ENCODE peak calls at places on chromosomes 13 and 19, in five cellular contexts. T, W, O, M and X are unnamed samples.

GRCh38 chr13:111317571-111318360 is 2.7 kb upstream of the TEX29 start:
- DNase-seq in T (no peak), W (no peak), O (no peak), M (no peak), X (no peak)

GRCh38 chr13:26996965-26997752 is 174.5 kb downstream of the USP12 start:
- DNase-seq in T (peak), W (peak), O (no peak), M (no peak), X (no peak)

GRCh38 chr13:53382008-53382407 is 353.4 kb downstream of the OLFM4 start:
- DNase-seq in T (no peak), W (no peak), O (no peak), M (no peak), X (no peak)

GRCh38 chr13:36154567-36155231 is 23.5 kb upstream of the DCLK1 start:
- DNase-seq in T (peak), W (no peak), O (no peak), M (no peak), X (no peak)

GRCh38 chr13:27997904-27998522 is 9.5 kb upstream of the URAD start:
- DNase-seq in T (peak), W (peak), O (peak), M (peak), X (peak)

GRCh38 chr19:17107546-17108452 is 32.2 kb downstream of the MYO9B start:
- DNase-seq in T (peak), W (no peak), O (peak), M (peak), X (peak)

GRCh38 chr13:94595006-94595942 is 678 bp downstream of the TGDS start:
- DNase-seq in T (no peak), W (peak), O (peak), M (peak), X (no peak)

GRCh38 chr13:33454844-33455256 is 169.3 kb upstream of the STARD13 start:
- DNase-seq in T (no peak), W (no peak), O (no peak), M (no peak), X (no peak)

GRCh38 chr13:35884211-35884610 is 247.0 kb downstream of the DCLK1 start:
- DNase-seq in T (no peak), W (no peak), O (no peak), M (no peak), X (no peak)

GRCh38 chr13:38024431-38024830 is 154.9 kb upstream of the TRPC4 start:
- DNase-seq in T (no peak), W (no peak), O (no peak), M (no peak), X (no peak)

GRCh38 chr13:110642291-110642981 is 27.1 kb downstream of the NAXD start:
- DNase-seq in T (no peak), W (no peak), O (no peak), M (no peak), X (no peak)

GRCh38 chr19:40412866-40413265 is 312 bp downstream of the PRX start:
- DNase-seq in T (no peak), W (no peak), O (no peak), M (no peak), X (no peak)

GRCh38 chr13:25988655-25989054 is 63.2 kb downstream of the SHISA2 start:
- DNase-seq in T (no peak), W (no peak), O (no peak), M (no peak), X (no peak)

GRCh38 chr13:41580345-41580744 is 123.0 kb downstream of the RGCC start:
- DNase-seq in T (no peak), W (no peak), O (no peak), M (no peak), X (no peak)

GRCh38 chr19:52307275-52307674 is 10.3 kb downstream of the ZNF480 start:
- DNase-seq in T (no peak), W (peak), O (no peak), M (no peak), X (no peak)

GRCh38 chr13:99496322-99497142 is 4.7 kb upstream of the TM9SF2 start:
- DNase-seq in T (peak), W (peak), O (peak), M (peak), X (peak)

GRCh38 chr13:78604782-78605611 is 1.6 kb upstream of the POU4F1 start:
- DNase-seq in T (no peak), W (peak), O (no peak), M (no peak), X (no peak)

GRCh38 chr13:27383104-27383921 is 41.1 kb upstream of the GTF3A start:
- DNase-seq in T (no peak), W (no peak), O (no peak), M (no peak), X (no peak)

GRCh38 chr13:47904239-47904638 is 96.8 kb downstream of the SUCLA2 start:
- DNase-seq in T (no peak), W (peak), O (no peak), M (no peak), X (no peak)

GRCh38 chr13:49935171-49936084 is 712 bp downstream of the SPRYD7 start:
- DNase-seq in T (peak), W (no peak), O (no peak), M (peak), X (peak)

GRCh38 chr19:6800991-6801396 is 28.5 kb downstream of the VAV1 start:
- DNase-seq in T (no peak), W (no peak), O (no peak), M (no peak), X (peak)

GRCh38 chr19:6801397-6802086 is 29.0 kb downstream of the VAV1 start:
- DNase-seq in T (peak), W (peak), O (peak), M (peak), X (peak)

GRCh38 chr19:6806488-6806887 is 34.0 kb downstream of the VAV1 start:
- DNase-seq in T (no peak), W (no peak), O (no peak), M (no peak), X (peak)

GRCh38 chr19:6803036-6803404 is 30.5 kb downstream of the VAV1 start:
- DNase-seq in T (no peak), W (peak), O (no peak), M (no peak), X (no peak)

DNA sequence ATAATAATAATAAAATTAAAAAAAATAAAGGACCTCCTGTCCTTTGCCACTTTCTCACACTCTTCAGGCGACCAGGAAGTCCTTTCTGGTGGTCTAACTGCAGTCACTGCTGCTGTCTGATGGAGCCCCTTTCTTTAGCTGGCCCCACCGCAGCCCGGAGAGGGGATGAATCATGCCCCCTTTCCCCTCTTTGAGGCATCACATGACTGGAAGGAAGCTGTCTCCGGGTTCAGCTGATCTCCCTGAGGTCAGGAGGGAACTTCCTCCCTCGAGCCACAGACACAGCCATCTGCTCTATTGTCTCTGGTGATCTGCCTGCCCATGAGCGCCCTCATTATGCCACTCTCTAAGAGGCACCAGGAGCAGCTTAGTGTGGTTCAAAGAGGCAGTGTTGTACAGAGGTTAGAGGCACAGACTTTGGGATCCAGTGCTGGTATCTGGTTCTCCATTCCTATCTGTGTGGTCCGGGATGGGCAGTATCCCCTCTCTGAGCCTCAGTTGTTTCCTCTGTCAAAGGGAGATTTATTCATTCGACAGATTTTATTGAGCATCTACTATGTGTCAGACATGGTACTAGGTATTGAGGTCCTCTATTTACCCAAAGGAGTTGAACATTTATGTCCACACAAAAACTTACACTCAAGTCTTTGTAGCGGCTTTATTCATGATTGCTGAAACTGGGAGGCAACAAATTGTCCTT is 30.0 kb downstream of the VAV1 start:
- DNase-seq in T (peak), W (peak), O (peak), M (peak), X (no peak)
- TF ChIP-seq CTCF in T (peak), W (peak), O (no peak), M (no peak), X (no peak)

GRCh38 chr19:4586245-4586644 is 26.8 kb upstream of the SEMA6B start:
- DNase-seq in T (no peak), W (no peak), O (no peak), M (no peak), X (no peak)
- TF ChIP-seq CTCF in T (no peak), W (no peak), O (no peak), M (no peak), X (no peak)

GRCh38 chr13:69324109-69324886 is 783.3 kb upstream of the ATXN8OS start:
- DNase-seq in T (no peak), W (no peak), O (no peak), M (no peak), X (no peak)
- TF ChIP-seq CTCF in T (peak), W (no peak), O (no peak), M (no peak), X (no peak)

GRCh38 chr19:34555447-34555846 is 73.9 kb downstream of the WTIP start:
- DNase-seq in T (no peak), W (no peak), O (no peak), M (no peak), X (peak)
- TF ChIP-seq CTCF in T (peak), W (no peak), O (no peak), M (no peak), X (peak)

DNA sequence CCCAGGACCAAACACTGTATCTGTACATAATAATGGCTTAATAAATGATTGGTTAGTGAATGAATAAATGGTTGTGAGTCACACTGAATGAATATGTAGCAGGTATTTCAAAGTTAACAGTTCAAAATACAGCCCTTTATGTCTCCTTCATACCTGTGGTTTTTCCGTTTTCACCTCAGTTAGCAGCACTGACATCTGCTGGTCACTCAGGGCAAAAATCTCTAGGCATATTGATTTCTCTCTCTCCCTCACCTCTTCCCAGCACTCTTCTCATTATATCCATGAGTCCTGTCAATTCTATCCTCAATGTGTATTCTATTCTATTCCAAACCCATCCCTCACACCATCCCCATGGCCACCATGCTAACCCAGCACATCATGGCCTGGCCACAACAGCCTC is 76.2 kb downstream of the PEG3 start:
- DNase-seq in T (no peak), W (no peak), O (no peak), M (no peak), X (no peak)
- TF ChIP-seq CTCF in T (no peak), W (no peak), O (no peak), M (no peak), X (no peak)

GRCh38 chr19:18232540-18233223 is 6.4 kb upstream of the PDE4C start:
- DNase-seq in T (no peak), W (no peak), O (no peak), M (no peak), X (peak)
- TF ChIP-seq CTCF in T (no peak), W (no peak), O (no peak), M (no peak), X (no peak)

GRCh38 chr19:45451181-45451849 is 16.5 kb upstream of the FOSB start:
- DNase-seq in T (no peak), W (peak), O (peak), M (peak), X (no peak)

GRCh38 chr19:45450042-45450380 is 17.8 kb upstream of the FOSB start:
- DNase-seq in T (no peak), W (peak), O (no peak), M (peak), X (no peak)

GRCh38 chr19:45448425-45448756 is 19.4 kb upstream of the FOSB start:
- DNase-seq in T (no peak), W (no peak), O (no peak), M (no peak), X (no peak)

GRCh38 chr19:45446944-45447343 is 20.9 kb upstream of the FOSB start:
- DNase-seq in T (no peak), W (no peak), O (no peak), M (no peak), X (no peak)

GRCh38 chr19:45448887-45449299 is 18.9 kb upstream of the FOSB start:
- DNase-seq in T (no peak), W (no peak), O (no peak), M (no peak), X (peak)
- TF ChIP-seq CTCF in T (no peak), W (no peak), O (no peak), M (no peak), X (no peak)

GRCh38 chr13:66689628-66690027 is 540.5 kb downstream of the PCDH9 start:
- DNase-seq in T (no peak), W (peak), O (no peak), M (no peak), X (no peak)

GRCh38 chr13:66693656-66694055 is 536.5 kb downstream of the PCDH9 start:
- DNase-seq in T (no peak), W (no peak), O (no peak), M (no peak), X (no peak)

GRCh38 chr13:66691149-66691548 is 539.0 kb downstream of the PCDH9 start:
- DNase-seq in T (no peak), W (no peak), O (no peak), M (no peak), X (no peak)

DNA sequence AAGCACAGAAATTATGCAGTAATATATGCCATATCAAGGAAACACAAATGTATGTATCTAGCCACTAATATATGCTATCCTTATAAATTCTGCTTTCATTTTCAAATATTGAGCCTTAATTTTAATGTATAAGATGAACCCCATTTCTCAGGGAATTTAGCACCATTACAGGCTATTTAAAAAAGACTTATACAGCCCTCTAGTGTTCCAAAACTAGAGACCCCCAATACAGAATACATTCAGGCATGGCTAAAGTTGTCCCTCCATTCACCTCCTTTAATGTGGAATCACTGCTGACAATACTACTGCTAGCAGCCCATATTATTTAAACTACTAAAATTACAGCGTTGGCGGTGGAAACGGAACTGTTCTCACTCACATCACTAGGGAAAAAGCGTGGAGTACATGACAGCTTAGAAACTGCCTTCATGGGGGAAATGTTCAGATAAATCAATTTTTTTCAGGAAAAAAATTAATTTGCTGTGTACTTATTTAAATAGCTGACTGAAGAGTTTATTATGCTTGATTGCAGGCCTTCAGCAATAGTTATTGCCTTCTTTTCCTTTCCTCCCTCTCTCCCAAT is 541.0 kb downstream of the PCDH9 start:
- DNase-seq in T (no peak), W (peak), O (no peak), M (no peak), X (no peak)
- TF ChIP-seq CTCF in T (peak), W (peak), O (no peak), M (no peak), X (no peak)